ENCODE peak calls at places on chromosomes 12 and 14, in four cellular contexts. W is OCI-LY7, L is lower lobe of right lung, C is psoas muscle. N is an unnamed sample.

GRCh38 chr14:65137648-65138317 is 35.5 kb upstream of the MAX start:
- DNase-seq in W (no peak), L (no peak), C (no peak), N (no peak)

GRCh38 chr14:97854918-97855317 is 1057.7 kb downstream of the VRK1 start:
- DNase-seq in W (no peak), L (no peak), C (no peak), N (no peak)

GRCh38 chr14:51609251-51609986 is 42.3 kb upstream of the FRMD6 start:
- DNase-seq in W (no peak), L (no peak), C (no peak), N (no peak)

GRCh38 chr14:84643438-84643837 is 886.5 kb upstream of the FLRT2 start:
- DNase-seq in W (no peak), L (no peak), C (no peak), N (no peak)

GRCh38 chr14:31967669-31967975 is 109.5 kb upstream of the ARHGAP5 start:
- DNase-seq in W (no peak), L (no peak), C (no peak), N (no peak)

GRCh38 chr14:75711796-75712211 is 50.8 kb downstream of the TTLL5 start:
- DNase-seq in W (no peak), L (peak), C (peak), N (no peak)

GRCh38 chr12:34212651-34213050 is 190.4 kb downstream of the ALG10 start:
- DNase-seq in W (no peak), L (no peak), C (no peak), N (no peak)

GRCh38 chr14:31059152-31059924 is 33.2 kb upstream of the STRN3 start:
- DNase-seq in W (no peak), L (no peak), C (peak), N (no peak)

GRCh38 chr12:25051583-25052190 is 102.8 kb upstream of the BCAT1 start:
- DNase-seq in W (peak), L (peak), C (no peak), N (peak)

GRCh38 chr14:33057585-33057984 is 118.9 kb downstream of the NPAS3 start:
- DNase-seq in W (no peak), L (no peak), C (no peak), N (no peak)

GRCh38 chr12:107014050-107014449 is 27.1 kb upstream of the MTERF2 start:
- DNase-seq in W (peak), L (no peak), C (no peak), N (no peak)

GRCh38 chr12:96219700-96220206 is 25.6 kb downstream of the ELK3 start:
- DNase-seq in W (no peak), L (peak), C (no peak), N (no peak)

GRCh38 chr12:94832780-94833760 is 170.4 kb downstream of the NDUFA12 start:
- DNase-seq in W (no peak), L (no peak), C (no peak), N (no peak)

GRCh38 chr12:69007858-69008314 is 74.9 kb upstream of the CPM start:
- DNase-seq in W (no peak), L (no peak), C (no peak), N (no peak)

GRCh38 chr14:96165493-96166474 is 38.9 kb upstream of the BDKRB2 start:
- DNase-seq in W (no peak), L (no peak), C (no peak), N (no peak)

GRCh38 chr14:40762177-40762576 is 844.5 kb upstream of the LRFN5 start:
- DNase-seq in W (no peak), L (no peak), C (no peak), N (no peak)

GRCh38 chr14:93036652-93037341 is 78.9 kb downstream of the ITPK1 start:
- DNase-seq in W (no peak), L (no peak), C (no peak), N (no peak)

GRCh38 chr12:119338593-119339363 is 4.2 kb downstream of the CCDC60 start:
- DNase-seq in W (no peak), L (no peak), C (no peak), N (no peak)

GRCh38 chr14:71117839-71118743 is 210.8 kb downstream of the PCNX1 start:
- DNase-seq in W (peak), L (no peak), C (no peak), N (no peak)

GRCh38 chr14:24578558-24578957 is 2.5 kb upstream of the CTSG start:
- DNase-seq in W (no peak), L (no peak), C (no peak), N (no peak)

GRCh38 chr12:67704071-67704470 is 55.5 kb downstream of the DYRK2 start:
- DNase-seq in W (peak), L (no peak), C (no peak), N (no peak)

GRCh38 chr12:27779837-27780611 is at the start of the genes KLHL42 and MANSC4:
- DNase-seq in W (peak), L (peak), C (peak), N (peak)

GRCh38 chr14:54329082-54329695 is 67.6 kb upstream of the CDKN3 start:
- DNase-seq in W (peak), L (no peak), C (peak), N (no peak)

GRCh38 chr12:6688543-6688999 is 604 bp downstream of the ZNF384 start:
- DNase-seq in W (peak), L (peak), C (peak), N (peak)

GRCh38 chr14:104101651-104102281 is 16.3 kb downstream of the ASPG start:
- DNase-seq in W (no peak), L (peak), C (peak), N (no peak)

GRCh38 chr12:124148481-124148880 is 146.4 kb upstream of the RFLNA start:
- DNase-seq in W (no peak), L (no peak), C (no peak), N (no peak)

GRCh38 chr12:15754233-15754632 is 35.0 kb downstream of the EPS8 start:
- DNase-seq in W (no peak), L (no peak), C (no peak), N (no peak)

GRCh38 chr14:75961662-75962061 is 20.1 kb downstream of the TGFB3 start:
- DNase-seq in W (no peak), L (no peak), C (no peak), N (no peak)

GRCh38 chr12:21891763-21892217 is 49.4 kb downstream of the ABCC9 start:
- DNase-seq in W (no peak), L (no peak), C (peak), N (no peak)

GRCh38 chr12:10673660-10674384 is at the start of gene STYK1:
- DNase-seq in W (peak), L (peak), C (peak), N (peak)

GRCh38 chr14:90330203-90331196 is 1.2 kb downstream of the NRDE2 start:
- DNase-seq in W (no peak), L (no peak), C (no peak), N (no peak)

GRCh38 chr14:100890451-100890850 is 13.1 kb downstream of the RTL1 start:
- DNase-seq in W (no peak), L (peak), C (no peak), N (no peak)

GRCh38 chr12:114944736-114945135 is 260.8 kb upstream of the TBX3 start:
- DNase-seq in W (no peak), L (no peak), C (no peak), N (no peak)

DNA sequence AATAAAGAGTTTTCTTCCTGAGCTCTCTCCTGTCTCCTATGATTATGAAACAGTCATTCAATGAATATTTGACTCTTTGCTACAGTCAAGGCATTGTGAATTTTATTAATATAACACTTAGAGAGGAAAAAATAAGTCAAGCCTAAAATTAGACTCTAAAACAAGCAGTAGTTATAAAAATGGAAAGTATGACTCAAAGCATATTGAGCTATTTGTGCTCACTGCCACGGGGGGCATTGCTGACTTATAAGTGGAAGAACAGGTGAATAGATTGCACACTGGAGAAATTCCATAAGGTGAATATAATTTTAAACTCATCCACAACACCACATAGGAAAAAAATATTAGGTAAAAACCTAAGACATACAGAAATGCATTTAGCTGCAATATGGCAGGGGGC is 87.7 kb upstream of the CCDC196 start:
- DNase-seq in W (no peak), L (no peak), C (no peak), N (no peak)
- TF ChIP-seq CTCF in W (no peak), L (no peak), C (no peak), N (no peak)

GRCh38 chr12:116044181-116044580 is 233.3 kb downstream of the MED13L start:
- DNase-seq in W (no peak), L (no peak), C (no peak), N (no peak)
- TF ChIP-seq CTCF in W (no peak), L (no peak), C (no peak), N (no peak)

GRCh38 chr14:67734675-67735074 is 33.0 kb downstream of the RDH12 start:
- DNase-seq in W (no peak), L (no peak), C (no peak), N (no peak)
- TF ChIP-seq CTCF in W (no peak), L (no peak), C (no peak), N (no peak)

GRCh38 chr14:36204674-36205073 is 28.2 kb upstream of the PTCSC3 start:
- DNase-seq in W (no peak), L (no peak), C (no peak), N (no peak)
- TF ChIP-seq CTCF in W (no peak), L (no peak), C (no peak), N (no peak)

GRCh38 chr12:77617818-77618217 is 212.9 kb upstream of the NAV3 start:
- DNase-seq in W (no peak), L (no peak), C (no peak), N (no peak)

DNA sequence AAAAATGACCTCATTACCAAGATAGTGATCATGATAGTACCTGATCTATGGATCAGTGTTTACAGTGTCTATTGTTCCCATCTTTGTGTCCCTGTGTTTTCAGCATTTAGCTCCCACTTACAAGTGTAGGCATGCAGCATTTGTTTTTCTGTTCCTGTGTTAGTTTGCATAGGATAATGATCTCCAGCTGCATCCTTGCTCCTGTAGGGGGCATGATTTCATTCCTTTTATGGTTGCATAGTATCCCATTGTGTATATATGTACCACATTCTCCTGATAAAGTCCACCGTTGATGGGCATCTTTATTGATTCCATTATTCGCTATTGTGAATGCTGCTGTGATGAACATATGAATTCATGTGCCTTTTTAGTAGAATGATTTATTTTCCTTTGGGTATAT is 215.4 kb upstream of the NAV3 start:
- DNase-seq in W (peak), L (no peak), C (no peak), N (no peak)
- TF ChIP-seq CTCF in W (peak), L (no peak), C (no peak), N (no peak)

GRCh38 chr12:127625372-127625771 is 641.6 kb upstream of the TMEM132C start:
- DNase-seq in W (no peak), L (no peak), C (no peak), N (no peak)

GRCh38 chr12:127619869-127620769 is 646.9 kb upstream of the TMEM132C start:
- DNase-seq in W (no peak), L (no peak), C (no peak), N (no peak)

GRCh38 chr12:127623362-127623761 is 643.6 kb upstream of the TMEM132C start:
- DNase-seq in W (no peak), L (no peak), C (no peak), N (no peak)

GRCh38 chr12:127621366-127621765 is 645.6 kb upstream of the TMEM132C start:
- DNase-seq in W (no peak), L (no peak), C (no peak), N (no peak)

DNA sequence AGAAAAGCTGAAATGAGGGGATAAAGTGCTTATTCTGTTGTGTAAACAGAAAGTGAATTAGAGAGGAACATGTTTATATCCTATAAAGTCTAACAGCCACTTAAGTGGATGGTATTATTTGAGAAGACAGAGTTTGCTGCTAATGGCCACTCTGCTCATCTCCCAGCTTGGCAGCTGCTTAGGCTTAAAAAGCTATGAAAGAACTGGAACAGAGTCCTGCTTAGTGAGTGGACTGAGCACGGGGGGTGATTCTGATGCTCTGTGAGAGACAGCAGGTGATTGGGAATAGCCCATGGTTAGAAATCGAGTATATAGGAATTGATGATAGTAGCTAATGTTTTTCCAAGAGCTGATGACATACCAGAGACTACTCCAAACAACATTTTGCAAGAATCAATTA is 646.0 kb upstream of the TMEM132C start:
- DNase-seq in W (no peak), L (no peak), C (no peak), N (no peak)
- TF ChIP-seq CTCF in W (no peak), L (no peak), C (no peak), N (no peak)

GRCh38 chr12:57487597-57488396 is at the start of gene MARS1:
- DNase-seq in W (peak), L (peak), C (peak), N (peak)
- TF ChIP-seq CTCF in W (peak), L (no peak), C (no peak), N (no peak)

DNA sequence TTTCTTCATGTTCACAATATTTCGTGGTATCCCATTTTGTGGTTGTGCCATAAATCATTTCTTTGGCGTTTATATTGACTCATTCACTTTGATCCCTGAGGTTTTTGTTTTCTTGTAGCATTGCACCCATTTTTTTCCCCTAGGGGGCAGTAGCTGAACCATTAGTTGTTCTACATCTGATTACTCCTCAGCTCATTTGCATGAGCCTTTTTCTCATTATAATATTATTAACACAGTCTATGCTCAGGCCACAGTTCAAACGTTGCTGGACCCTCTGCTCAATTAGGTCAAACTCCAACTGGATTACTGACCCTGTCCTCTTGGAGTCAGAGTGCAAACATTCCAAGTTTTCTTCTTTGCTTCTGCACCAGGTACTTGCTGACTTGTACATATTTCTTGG is 475.4 kb upstream of the SEL1L start:
- DNase-seq in W (peak), L (no peak), C (no peak), N (no peak)
- TF ChIP-seq CTCF in W (peak), L (peak), C (no peak), N (no peak)